ENCODE peak calls at places on chromosomes 5 and 9, in five cellular contexts. U is endothelial cell, A is right atrium auricular region, I is cardiac muscle cell, J is HFF-Myc. N is an unnamed sample.

GRCh38 chr9:1979815-1980367 is 35.3 kb upstream of the SMARCA2 start:
- DNase-seq in U (no peak), A (no peak), I (peak; percentile 79), J (peak; percentile 63), N (peak; percentile 84)

GRCh38 chr9:97904725-97905124 is 17.6 kb downstream of the TRMO start:
- DNase-seq in U (no peak), A (no peak), I (no peak), J (no peak), N (no peak)

GRCh38 chr9:107999890-108000289 is 510.3 kb upstream of the KLF4 start:
- DNase-seq in U (no peak), A (no peak), I (no peak), J (no peak), N (no peak)

GRCh38 chr5:138093036-138093435 is 9.2 kb downstream of the WNT8A start:
- DNase-seq in U (no peak), A (no peak), I (no peak), J (no peak), N (no peak)

GRCh38 chr5:135140805-135141204 is 106.8 kb upstream of the PITX1 start:
- DNase-seq in U (no peak), A (peak; percentile 63), I (peak; percentile 30), J (no peak), N (peak; percentile 59)

GRCh38 chr5:86640998-86641397 is 23.3 kb downstream of the COX7C start:
- DNase-seq in U (no peak), A (no peak), I (no peak), J (no peak), N (no peak)

GRCh38 chr5:84376346-84376745 is 8.3 kb downstream of the EDIL3 start:
- DNase-seq in U (no peak), A (no peak), I (no peak), J (no peak), N (no peak)

GRCh38 chr5:77719666-77720363 is 56.3 kb downstream of the TBCA start:
- DNase-seq in U (no peak), A (no peak), I (no peak), J (no peak), N (no peak)

GRCh38 chr5:36777105-36777757 is 99.3 kb upstream of the NIPBL start:
- DNase-seq in U (peak; percentile 56), A (no peak), I (peak; percentile 52), J (no peak), N (peak; percentile 35)

GRCh38 chr5:181217111-181217804 is 5.8 kb upstream of the TRIM41 start:
- DNase-seq in U (peak; percentile 54), A (no peak), I (peak; percentile 68), J (no peak), N (peak; percentile 56)

GRCh38 chr9:115883467-115884329 is 269.9 kb upstream of the PAPPA start:
- DNase-seq in U (peak; percentile 36), A (no peak), I (peak; percentile 65), J (peak; percentile 26), N (peak; percentile 66)

GRCh38 chr5:170752257-170753215 is 31.0 kb upstream of the GABRP start:
- DNase-seq in U (no peak), A (no peak), I (no peak), J (no peak), N (no peak)

GRCh38 chr5:72779520-72779919 is 36.9 kb upstream of the TNPO1 start:
- DNase-seq in U (no peak), A (no peak), I (no peak), J (no peak), N (no peak)
- TF ChIP-seq CTCF in U (no peak), A (no peak), I (no peak), J (no peak), N (no peak)

GRCh38 chr9:104568868-104569267 is at the start of gene OR13C8:
- DNase-seq in U (no peak), A (no peak), I (no peak), J (no peak), N (no peak)
- TF ChIP-seq CTCF in U (no peak), A (no peak), I (no peak), J (no peak), N (no peak)

DNA sequence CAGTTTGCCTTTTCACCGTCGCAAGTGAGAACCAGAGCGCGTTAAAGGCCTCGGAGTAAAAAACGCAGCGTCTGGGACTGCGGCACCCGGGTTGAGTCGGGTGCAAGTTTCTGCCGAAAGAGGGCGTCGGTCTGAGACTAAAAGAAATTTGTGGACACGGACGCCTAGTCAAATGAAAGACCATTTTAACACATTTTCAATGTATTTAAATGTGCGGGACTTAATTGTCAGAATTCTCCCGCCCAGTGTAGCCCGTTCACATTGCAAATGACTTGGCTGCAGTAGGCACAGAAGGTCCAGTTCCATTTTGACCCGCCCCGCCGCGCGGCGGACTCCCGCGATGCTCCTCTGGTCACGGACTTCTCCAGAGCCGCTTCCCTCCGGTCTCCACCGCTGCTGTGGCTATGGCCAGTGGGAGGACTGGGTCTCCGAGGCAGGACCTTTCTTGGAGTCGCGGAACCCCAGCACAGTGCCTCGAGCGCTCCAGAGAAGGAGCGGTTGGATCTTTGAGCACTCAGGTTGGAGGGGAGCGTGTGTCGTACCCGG is 1.3 kb upstream of the NPR3 start:
- DNase-seq in U (peak; percentile 74), A (peak; percentile 77), I (peak; percentile 80), J (peak; percentile 37), N (peak; percentile 77)
- TF ChIP-seq CTCF in U (peak; percentile 51), A (peak; percentile 43), I (peak; percentile 86), J (peak; percentile 81), N (peak; percentile 69)

GRCh38 chr5:10866913-10867312 is 105.9 kb upstream of the DAP start:
- DNase-seq in U (no peak), A (no peak), I (no peak), J (no peak), N (no peak)
- TF ChIP-seq CTCF in U (no peak), A (no peak), I (no peak), J (peak; percentile 35), N (peak; percentile 13)

GRCh38 chr5:8844847-8845246 is 701.0 kb downstream of the SEMA5A start:
- DNase-seq in U (no peak), A (no peak), I (peak; percentile 29), J (no peak), N (peak; percentile 27)

GRCh38 chr5:8844206-8844605 is 701.7 kb downstream of the SEMA5A start:
- DNase-seq in U (no peak), A (no peak), I (no peak), J (no peak), N (no peak)

GRCh38 chr5:8845316-8845715 is 700.6 kb downstream of the SEMA5A start:
- DNase-seq in U (no peak), A (no peak), I (no peak), J (no peak), N (peak; percentile 86)

GRCh38 chr5:8843766-8844165 is 702.1 kb downstream of the SEMA5A start:
- DNase-seq in U (no peak), A (no peak), I (peak; percentile 80), J (peak; percentile 51), N (peak; percentile 91)

DNA sequence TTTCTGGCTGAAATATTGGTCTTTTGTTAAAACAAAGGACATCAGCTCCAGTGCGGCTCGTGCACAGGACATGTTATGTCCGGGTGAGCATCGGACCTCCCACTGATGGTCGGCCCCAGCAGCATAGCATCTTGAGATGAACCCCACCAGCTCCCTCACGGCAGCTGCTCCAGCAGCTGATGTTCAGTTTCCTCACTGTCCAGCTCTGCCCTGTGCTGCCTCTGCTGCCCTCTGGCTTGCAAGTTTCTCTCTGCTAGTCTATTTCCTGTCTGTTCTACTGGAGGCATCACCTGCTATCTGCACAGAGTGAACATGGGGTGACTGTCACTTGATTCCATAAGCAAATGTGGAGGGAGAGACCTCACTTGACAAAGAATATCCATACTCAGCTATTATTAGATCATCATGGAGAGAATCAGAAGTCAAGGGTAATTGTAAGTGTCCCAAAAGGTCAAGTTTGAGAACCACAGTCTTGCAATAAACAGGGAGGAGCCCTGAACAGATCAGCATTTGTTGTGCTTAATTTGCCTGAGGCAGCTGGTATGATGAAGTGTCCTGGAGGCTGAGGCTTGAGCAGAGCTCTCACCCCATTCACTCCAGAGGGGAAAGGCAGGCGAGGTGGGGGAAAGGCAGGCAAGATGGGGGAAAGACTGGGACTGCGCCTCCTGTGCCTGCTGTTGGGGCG is 702.8 kb downstream of the SEMA5A start:
- DNase-seq in U (no peak), A (no peak), I (peak; percentile 58), J (no peak), N (peak; percentile 59)
- TF ChIP-seq CTCF in U (no peak), A (no peak), I (peak; percentile 56), J (peak; percentile 60), N (peak; percentile 50)

DNA sequence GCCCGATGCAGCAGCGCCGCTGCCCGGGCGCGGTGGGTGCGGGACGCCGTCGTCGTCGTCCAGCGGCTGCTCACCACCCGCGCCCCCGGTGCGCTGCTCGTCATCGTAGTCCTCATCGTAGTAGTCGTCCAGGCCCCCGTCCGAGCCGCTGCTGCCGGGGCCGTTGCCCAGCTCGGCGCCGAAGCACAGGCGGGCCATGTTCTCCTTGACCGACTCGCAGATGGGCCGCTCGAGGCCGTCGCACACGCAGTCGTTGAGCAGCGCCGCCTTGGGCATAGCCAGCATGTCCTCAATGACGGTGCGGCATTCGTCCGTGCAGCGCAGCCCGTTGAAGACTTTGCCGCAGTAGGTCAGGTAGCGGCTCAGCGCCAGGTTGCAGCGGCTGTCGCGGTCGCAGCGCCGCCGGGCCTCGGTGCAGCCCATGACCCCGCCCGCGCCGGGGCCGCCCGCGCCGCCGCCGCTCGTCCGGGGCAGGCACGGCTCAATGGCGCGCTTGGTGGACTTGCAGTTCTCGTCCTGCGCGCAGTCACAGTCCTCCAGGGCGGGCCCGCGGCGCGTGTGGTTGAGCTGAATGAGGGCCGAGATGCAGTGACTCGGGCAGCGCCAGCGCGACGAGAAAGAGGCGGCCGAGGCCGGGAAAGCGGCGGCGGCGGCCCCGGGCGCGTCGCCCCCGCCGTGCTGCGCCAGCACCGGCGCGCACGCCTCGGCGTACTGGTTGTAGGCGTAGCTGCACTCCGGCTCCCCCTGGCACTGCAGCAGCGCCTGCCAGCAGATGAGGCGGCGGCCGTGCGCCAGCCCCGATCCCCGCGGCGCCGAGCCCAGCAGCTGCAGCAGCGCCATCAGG is 1.2 kb downstream of the GAS1 start:
- DNase-seq in U (peak; percentile 72), A (no peak), I (peak; percentile 80), J (no peak), N (peak; percentile 68)
- TF ChIP-seq CTCF in U (no peak), A (no peak), I (peak; percentile 17), J (no peak), N (no peak)

GRCh38 chr5:34535433-34535832 is 120.7 kb upstream of the RAI14 start:
- DNase-seq in U (no peak), A (no peak), I (peak; percentile 10), J (no peak), N (peak; percentile 34)

GRCh38 chr5:34535944-34536628 is 120.0 kb upstream of the RAI14 start:
- DNase-seq in U (no peak), A (no peak), I (no peak), J (no peak), N (peak; percentile 22)

GRCh38 chr5:34539183-34539582 is 116.9 kb upstream of the RAI14 start:
- DNase-seq in U (no peak), A (no peak), I (no peak), J (no peak), N (no peak)

GRCh38 chr5:34536699-34537098 is 119.4 kb upstream of the RAI14 start:
- DNase-seq in U (no peak), A (no peak), I (no peak), J (no peak), N (no peak)

DNA sequence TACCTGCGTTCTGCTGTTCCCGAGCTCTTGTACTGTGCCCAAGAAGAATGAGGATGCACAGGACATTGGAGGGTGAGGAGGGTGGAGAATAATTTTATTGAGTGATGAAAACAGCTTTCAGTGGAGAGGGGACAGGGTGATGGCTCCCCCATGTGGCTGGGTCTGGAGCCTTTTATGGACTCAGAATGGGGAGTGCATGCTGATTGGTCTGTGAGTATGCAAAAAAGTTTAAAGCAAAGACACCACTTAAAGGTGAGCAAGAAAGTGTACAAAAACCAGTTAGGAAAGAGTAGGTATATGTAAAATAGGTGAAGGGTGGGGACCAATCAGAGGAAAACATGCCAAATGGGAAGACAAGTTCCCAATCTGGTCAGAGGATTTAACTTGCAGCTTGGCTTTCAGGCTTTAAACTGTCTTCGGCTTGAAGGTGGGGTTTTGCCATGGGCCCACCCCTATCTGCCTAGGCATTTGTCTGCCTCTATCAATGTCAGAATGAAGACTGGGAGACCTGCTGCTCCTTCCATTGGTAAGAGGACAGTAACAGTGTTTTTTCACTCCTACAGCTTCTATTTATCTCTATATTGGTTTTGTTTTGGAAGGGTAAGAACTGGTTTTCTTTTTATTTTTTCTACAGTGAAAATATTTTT is 118.0 kb upstream of the RAI14 start:
- DNase-seq in U (no peak), A (no peak), I (peak; percentile 21), J (no peak), N (peak; percentile 48)
- TF ChIP-seq CTCF in U (peak; percentile 32), A (no peak), I (peak; percentile 34), J (peak; percentile 50), N (peak; percentile 47)